ENCODE peak calls at places on chromosomes 4 and X, in seven cellular contexts. H is neural progenitor cell, V is K562, L is mesenchymal stem cell, P is neuronal stem cell, K is H9, Q is fibroblast of lung. X is an unnamed sample.

GRCh38 chr4:84583871-84584373 is 995 bp downstream of the CDS1 start:
- DNase-seq in Q (no peak), H (no peak), L (peak; percentile 8), V (no peak), P (no peak), K (no peak), X (peak; percentile 16)

GRCh38 chrX:585115-585808 is 45.3 kb upstream of the SHOX start:
- DNase-seq in V (no peak), P (no peak), L (no peak), H (no peak), Q (no peak), K (no peak), X (no peak)

GRCh38 chr4:133148690-133149363 is at the start of gene PCDH10:
- DNase-seq in K (peak; percentile 97), Q (peak; percentile 94), V (peak; percentile 59), P (peak; percentile 91), H (peak; percentile 96), L (peak; percentile 96), X (peak; percentile 99)

GRCh38 chr4:76554630-76555029 is 119.6 kb downstream of the SHROOM3 start:
- DNase-seq in Q (peak; percentile 51), V (no peak), L (no peak), K (no peak), H (no peak), P (no peak), X (no peak)

GRCh38 chrX:77875372-77875771 is 19.9 kb downstream of the MAGT1 start:
- DNase-seq in V (no peak), Q (no peak), K (no peak), H (no peak), P (no peak), L (no peak), X (no peak)

GRCh38 chr4:154615211-154615610 is 2.8 kb upstream of the FGG start:
- DNase-seq in Q (no peak), P (no peak), H (no peak), L (no peak), V (no peak), K (no peak), X (no peak)

GRCh38 chrX:48761674-48762471 is at the start of gene GLOD5:
- DNase-seq in H (peak; percentile 54), Q (peak; percentile 2), P (no peak), K (peak; percentile 85), L (peak; percentile 5), V (peak; percentile 58), X (peak; percentile 2)

GRCh38 chrX:154600962-154601374 is 16.0 kb downstream of the CTAG1A start:
- DNase-seq in K (no peak), P (no peak), L (no peak), H (no peak), Q (peak; percentile 84), V (no peak), X (peak; percentile 3)

GRCh38 chrX:1453390-1453783 is 678 bp upstream of the ASMTL start:
- DNase-seq in K (no peak), P (no peak), H (no peak), L (no peak), V (no peak), Q (no peak), X (no peak)

GRCh38 chr4:22794731-22795130 is 102.0 kb downstream of the GBA3 start:
- DNase-seq in P (no peak), H (no peak), Q (no peak), L (no peak), V (no peak), K (no peak), X (no peak)

GRCh38 chr4:152771736-152772533 is 7.6 kb downstream of the TIGD4 start:
- DNase-seq in K (no peak), H (no peak), Q (no peak), L (no peak), P (no peak), V (no peak), X (no peak)

GRCh38 chrX:53196678-53197077 is 28.3 kb downstream of the KDM5C start:
- DNase-seq in H (no peak), V (no peak), Q (no peak), L (no peak), P (no peak), K (no peak), X (no peak)

GRCh38 chr4:3810111-3810680 is 44.0 kb downstream of the ADRA2C start:
- DNase-seq in P (no peak), H (no peak), Q (no peak), K (no peak), L (no peak), V (no peak), X (no peak)

GRCh38 chr4:156673483-156673882 is 298.1 kb downstream of the PDGFC start:
- DNase-seq in K (no peak), V (no peak), H (no peak), Q (peak; percentile 83), P (no peak), L (peak; percentile 10), X (peak; percentile 63)

GRCh38 chrX:150694738-150695410 is 1.7 kb downstream of the MTMR1 start:
- DNase-seq in P (no peak), Q (no peak), V (peak; percentile 11), H (peak; percentile 4), K (no peak), L (no peak), X (no peak)

GRCh38 chr4:67048530-67048929 is 496.8 kb downstream of the CENPC start:
- DNase-seq in H (no peak), Q (no peak), L (no peak), K (no peak), P (no peak), V (no peak), X (no peak)

GRCh38 chrX:413322-414201 is 26.9 kb upstream of the PPP2R3B start:
- DNase-seq in V (no peak), L (peak; percentile 17), K (peak; percentile 71), P (peak; percentile 48), Q (peak; percentile 72), H (peak; percentile 81), X (peak; percentile 69)

GRCh38 chr4:87896020-87896621 is 63.4 kb downstream of the MEPE start:
- DNase-seq in P (no peak), V (no peak), L (peak; percentile 83), Q (peak; percentile 93), H (no peak), K (peak; percentile 67), X (peak; percentile 51)

GRCh38 chr4:107193989-107194388 is 157.9 kb upstream of the DKK2 start:
- DNase-seq in Q (no peak), V (no peak), P (no peak), K (no peak), H (no peak), L (no peak), X (no peak)

GRCh38 chrX:7552758-7553157 is 290.2 kb upstream of the VCX start:
- DNase-seq in L (no peak), K (no peak), V (no peak), H (no peak), P (no peak), Q (no peak), X (peak; percentile 4)

GRCh38 chr4:40177591-40177990 is 19.2 kb upstream of the RHOH start:
- DNase-seq in H (no peak), P (no peak), K (no peak), V (no peak), L (no peak), Q (no peak), X (no peak)
- H3K9ac ChIP-seq in H (no peak overlapping the region), P (no peak overlapping the region), K (no peak overlapping the region), V (no peak overlapping the region), L (no peak overlapping the region), Q (no peak overlapping the region), X (no peak overlapping the region)

GRCh38 chrX:40912166-40912565 is 173.1 kb upstream of the USP9X start:
- DNase-seq in L (no peak), V (no peak), P (no peak), Q (no peak), H (no peak), K (no peak), X (no peak)

GRCh38 chrX:40912576-40912975 is 172.7 kb upstream of the USP9X start:
- DNase-seq in L (no peak), Q (no peak), K (no peak), V (no peak), H (no peak), P (no peak), X (no peak)

GRCh38 chrX:40908026-40908425 is 172.7 kb upstream of the MED14 start:
- DNase-seq in V (no peak), P (no peak), K (no peak), L (peak; percentile 6), H (no peak), Q (peak; percentile 70), X (no peak)

DNA sequence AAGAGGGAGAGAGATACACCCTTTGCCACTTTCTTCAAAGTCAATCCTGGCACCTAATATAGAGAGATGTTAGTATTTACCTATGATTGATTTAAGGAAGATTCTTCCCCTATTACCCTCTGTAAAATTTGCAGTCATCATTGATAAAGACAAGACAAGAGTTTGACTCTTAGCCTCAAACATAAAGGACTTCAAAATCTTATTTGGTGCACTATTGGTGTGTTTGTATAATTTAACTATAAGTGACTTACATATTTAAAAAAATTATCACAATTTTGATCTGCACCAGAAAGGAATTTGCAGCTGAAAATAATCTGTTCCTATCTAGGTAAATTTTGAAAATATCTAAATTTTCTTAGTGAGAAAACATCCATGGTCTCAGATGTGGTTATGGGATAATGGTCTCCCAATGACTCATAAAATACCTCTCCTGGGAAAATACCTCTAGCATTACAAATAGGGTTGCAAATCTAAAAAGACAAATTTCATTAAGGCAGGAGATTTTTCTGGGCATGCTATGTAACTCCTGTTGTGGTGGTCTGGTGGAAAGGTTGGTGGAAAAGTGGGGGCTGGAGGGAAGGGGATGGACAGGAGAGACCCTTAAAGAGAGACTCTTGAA is 173.6 kb upstream of the MED14 start:
- DNase-seq in V (no peak), P (no peak), L (peak; percentile 51), Q (peak; percentile 86), K (no peak), H (no peak), X (peak; percentile 45)
- H3K9ac ChIP-seq in V (no peak overlapping the region), P (no peak overlapping the region), L (no peak overlapping the region), Q (no peak overlapping the region), K (no peak overlapping the region), H (no peak overlapping the region), X (no peak overlapping the region)

GRCh38 chrX:47200385-47201150 is 6.9 kb downstream of the UBA1 start:
- DNase-seq in V (no peak), H (no peak), Q (peak; percentile 83), P (no peak), L (no peak), K (no peak), X (peak; percentile 34)
- H3K9ac ChIP-seq in V (no peak overlapping the region), H (no peak overlapping the region), Q (no peak overlapping the region), P (no peak overlapping the region), L (peak overlapping the region; percentile 39), K (no peak overlapping the region), X (peak overlapping the region; percentile 9)

GRCh38 chr4:147779449-147779848 is 47.6 kb downstream of the ARHGAP10 start:
- DNase-seq in H (no peak), L (no peak), P (no peak), Q (no peak), K (no peak), V (no peak), X (no peak)

GRCh38 chr4:147776600-147777175 is 44.8 kb downstream of the ARHGAP10 start:
- DNase-seq in H (no peak), P (no peak), L (no peak), V (no peak), Q (no peak), K (no peak), X (no peak)

GRCh38 chr4:147777456-147778091 is 45.7 kb downstream of the ARHGAP10 start:
- DNase-seq in K (no peak), V (no peak), H (no peak), P (no peak), L (peak; percentile 56), Q (peak; percentile 34), X (no peak)

GRCh38 chr4:147780137-147780777 is 48.4 kb downstream of the ARHGAP10 start:
- DNase-seq in P (no peak), H (no peak), L (peak; percentile 35), K (no peak), Q (no peak), V (no peak), X (no peak)

GRCh38 chr4:147778942-147779341 is 47.1 kb downstream of the ARHGAP10 start:
- DNase-seq in P (no peak), Q (no peak), V (no peak), H (no peak), L (no peak), K (no peak), X (no peak)
- H3K9ac ChIP-seq in P (no peak overlapping the region), Q (no peak overlapping the region), V (no peak overlapping the region), H (no peak overlapping the region), L (no peak overlapping the region), K (no peak overlapping the region), X (no peak overlapping the region)

X was measured in adipocyte.